ENCODE peak calls at places on chromosomes 13 and 19, in five cellular contexts. W, H, D, G and R are unnamed samples.

GRCh38 chr19:51439021-51439465 is 19.2 kb downstream of the SIGLEC8 start:
- DNase-seq in W (no peak), H (no peak), D (no peak), G (no peak), R (no peak)

GRCh38 chr13:109510036-109510435 is 276.3 kb downstream of the IRS2 start:
- DNase-seq in W (no peak), H (no peak), D (no peak), G (no peak), R (no peak)

GRCh38 chr19:1510442-1510806 is 2.4 kb downstream of the ADAMTSL5 start:
- DNase-seq in W (peak; percentile 73), H (no peak), D (no peak), G (no peak), R (no peak)

GRCh38 chr13:40058757-40059236 is 403.3 kb downstream of the COG6 start:
- DNase-seq in W (no peak), H (no peak), D (no peak), G (no peak), R (no peak)

GRCh38 chr19:46000497-46001246 is 5.4 kb downstream of the CCDC61 start:
- DNase-seq in W (no peak), H (no peak), D (no peak), G (peak; percentile 77), R (peak; percentile 75)

GRCh38 chr19:4817467-4818277 is 13.8 kb downstream of the TICAM1 start:
- DNase-seq in W (peak; percentile 74), H (no peak), D (no peak), G (no peak), R (no peak)

GRCh38 chr19:13574933-13575332 is 68.7 kb upstream of the CACNA1A start:
- DNase-seq in W (no peak), H (no peak), D (no peak), G (no peak), R (peak; percentile 42)

GRCh38 chr13:35832551-35832950 is 298.6 kb downstream of the DCLK1 start:
- DNase-seq in W (no peak), H (no peak), D (no peak), G (no peak), R (no peak)

GRCh38 chr19:10021446-10021845 is 8.2 kb downstream of the RDH8 start:
- DNase-seq in W (no peak), H (no peak), D (no peak), G (no peak), R (no peak)

GRCh38 chr19:32041681-32042292 is 303.6 kb upstream of the ZNF507 start:
- DNase-seq in W (no peak), H (no peak), D (no peak), G (no peak), R (peak; percentile 73)

GRCh38 chr19:3507371-3508120 is 1.4 kb downstream of the FZR1 start:
- DNase-seq in W (no peak), H (peak; percentile 61), D (no peak), G (peak; percentile 48), R (no peak)

GRCh38 chr19:3586124-3586626 is 897 bp downstream of the GIPC3 start:
- DNase-seq in W (no peak), H (no peak), D (no peak), G (peak; percentile 47), R (no peak)

GRCh38 chr13:113996912-113997745 is 23.3 kb upstream of the C13orf46 start:
- DNase-seq in W (peak; percentile 67), H (no peak), D (no peak), G (no peak), R (no peak)

GRCh38 chr13:26508885-26509284 is 48.6 kb upstream of the WASF3 start:
- DNase-seq in W (peak; percentile 95), H (peak; percentile 95), D (peak; percentile 81), G (no peak), R (no peak)

GRCh38 chr13:33799950-33800592 is 17.9 kb upstream of the RFC3 start:
- DNase-seq in W (no peak), H (no peak), D (no peak), G (no peak), R (peak; percentile 52)

GRCh38 chr13:99468971-99469545 is 32.2 kb upstream of the TM9SF2 start:
- DNase-seq in W (no peak), H (no peak), D (no peak), G (no peak), R (no peak)

GRCh38 chr13:109610517-109610916 is 175.9 kb downstream of the IRS2 start:
- DNase-seq in W (no peak), H (no peak), D (no peak), G (peak; percentile 15), R (peak; percentile 27)

GRCh38 chr13:44231786-44232516 is 141.7 kb upstream of the SERP2 start:
- DNase-seq in W (no peak), H (peak; percentile 82), D (peak; percentile 84), G (no peak), R (no peak)

GRCh38 chr19:860481-861098 is 1.1 kb downstream of the CFD start:
- DNase-seq in W (peak; percentile 94), H (peak; percentile 78), D (no peak), G (peak; percentile 30), R (no peak)

GRCh38 chr19:3411636-3412035 is 45.3 kb downstream of the NFIC start:
- DNase-seq in W (no peak), H (no peak), D (no peak), G (no peak), R (no peak)

GRCh38 chr19:3343619-3344502 is 22.5 kb upstream of the NFIC start:
- DNase-seq in W (peak; percentile 96), H (peak; percentile 96), D (peak; percentile 95), G (peak; percentile 19), R (peak; percentile 93)

GRCh38 chr13:28355046-28355821 is 139.7 kb downstream of the FLT1 start:
- DNase-seq in W (no peak), H (no peak), D (no peak), G (no peak), R (no peak)

GRCh38 chr19:34225659-34226015 is 28.7 kb upstream of the GARRE1 start:
- DNase-seq in W (no peak), H (no peak), D (no peak), G (no peak), R (no peak)

GRCh38 chr13:48985751-48986150 is 10.0 kb downstream of the FNDC3A start:
- DNase-seq in W (no peak), H (no peak), D (no peak), G (no peak), R (no peak)

GRCh38 chr19:58572818-58573657 is at the start of gene MZF1:
- DNase-seq in W (peak; percentile 100), H (peak; percentile 100), D (peak; percentile 100), G (peak; percentile 100), R (peak; percentile 100)

GRCh38 chr13:39266426-39266825 is 228.2 kb downstream of the NHLRC3 start:
- DNase-seq in W (no peak), H (no peak), D (no peak), G (no peak), R (no peak)